ENCODE peak calls at places on chromosomes 2 and 18, in six cellular contexts. A, B, J, I, S and T are unnamed samples.

GRCh38 chr2:43224131-43224570 is 2.3 kb downstream of the ZFP36L2 start:
- DNase-seq in I (peak), B (peak), A (peak), J (peak), S (peak), T (peak)

GRCh38 chr18:58241026-58241679 is 197.1 kb downstream of the NEDD4L start:
- DNase-seq in B (no peak), J (no peak), I (no peak), A (no peak), S (no peak), T (no peak)

GRCh38 chr2:85878719-85879390 is 9.9 kb downstream of the ST3GAL5 start:
- DNase-seq in B (peak), S (no peak), J (no peak), A (no peak), I (no peak), T (no peak)

GRCh38 chr2:59184281-59185020 is 943.3 kb upstream of the FANCL start:
- DNase-seq in S (no peak), B (no peak), I (no peak), A (no peak), J (no peak), T (no peak)

GRCh38 chr2:212723226-212723625 is 184.6 kb upstream of the ERBB4 start:
- DNase-seq in A (no peak), I (no peak), J (peak), S (no peak), B (peak), T (peak)

GRCh38 chr2:28638102-28638501 is 113.5 kb upstream of the PPP1CB start:
- DNase-seq in J (no peak), S (no peak), I (no peak), A (no peak), B (no peak), T (no peak)

GRCh38 chr18:34867520-34867919 is 157.4 kb downstream of the DTNA start:
- DNase-seq in A (no peak), I (no peak), B (no peak), S (peak), J (no peak), T (no peak)

GRCh38 chr2:88345842-88346241 is 106.7 kb downstream of the FOXI3 start:
- DNase-seq in S (no peak), J (no peak), B (no peak), I (no peak), A (no peak), T (no peak)

GRCh38 chr2:112031473-112031872 is 23.6 kb upstream of the TMEM87B start:
- DNase-seq in A (no peak), I (no peak), B (peak), J (no peak), S (peak), T (no peak)

GRCh38 chr2:129778608-129778877 is 200.9 kb upstream of the RAB6C start:
- DNase-seq in S (peak), I (no peak), A (no peak), B (no peak), J (no peak), T (no peak)

GRCh38 chr2:149701241-149701640 is 113.7 kb upstream of the MMADHC start:
- DNase-seq in A (no peak), B (no peak), J (no peak), S (no peak), I (no peak), T (no peak)

GRCh38 chr2:25228848-25229674 is 60.7 kb upstream of the POMC start:
- DNase-seq in S (peak), A (peak), B (peak), I (no peak), J (peak), T (peak)

GRCh38 chr18:9965711-9966624 is 52.2 kb downstream of the VAPA start:
- DNase-seq in S (peak), A (no peak), B (peak), J (peak), I (no peak), T (no peak)

DNA sequence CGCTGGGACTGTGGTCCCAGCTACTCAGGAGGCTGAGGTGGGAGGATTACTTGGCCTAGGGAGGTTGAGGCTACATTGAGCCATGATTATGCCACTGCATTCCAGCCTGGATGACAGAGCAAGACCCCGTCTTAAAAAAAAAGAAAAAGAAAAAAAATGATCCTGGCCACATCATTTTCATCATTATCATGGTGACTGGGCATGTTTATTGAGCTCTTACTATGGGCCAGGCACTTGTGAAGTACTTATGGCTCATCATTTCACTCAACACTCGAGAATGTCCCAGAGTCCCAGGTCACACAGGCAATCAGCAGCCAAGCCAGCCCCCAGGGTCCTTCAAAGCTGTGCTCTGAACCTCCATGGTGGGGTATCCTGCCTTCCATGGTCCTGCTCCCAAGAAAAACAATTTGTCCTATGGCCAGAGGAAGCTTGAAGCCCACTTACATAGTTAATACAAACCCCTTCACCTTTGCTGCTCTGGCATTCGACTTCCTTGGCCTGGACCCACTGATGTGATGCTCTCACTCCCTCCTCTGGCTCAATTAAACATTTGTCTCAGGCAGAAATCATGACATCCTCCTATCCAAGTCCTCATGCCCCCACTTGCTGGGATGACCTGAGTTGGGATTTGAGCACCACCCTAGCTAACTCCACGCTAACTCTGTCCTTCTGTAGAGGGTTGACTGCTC is 3.8 kb upstream of the CNNM4 start:
- DNase-seq in B (no peak), S (no peak), I (no peak), A (no peak), J (no peak), T (no peak)
- TF ChIP-seq CTCF in B (no peak), S (peak), I (no peak), A (no peak), J (no peak), T (no peak)

GRCh38 chr2:68889500-68889899 is 18.3 kb upstream of the BMP10 start:
- DNase-seq in B (peak), I (no peak), A (no peak), J (peak), S (no peak), T (peak)
- TF ChIP-seq CTCF in B (no peak), I (no peak), A (no peak), J (no peak), S (no peak), T (no peak)

GRCh38 chr18:41939326-41939725 is 15.7 kb upstream of the PIK3C3 start:
- DNase-seq in B (peak), A (no peak), I (no peak), S (no peak), J (peak), T (no peak)

GRCh38 chr18:41942254-41942653 is 12.8 kb upstream of the PIK3C3 start:
- DNase-seq in I (no peak), J (no peak), A (no peak), B (no peak), S (no peak), T (no peak)

GRCh38 chr18:41936471-41937134 is 18.4 kb upstream of the PIK3C3 start:
- DNase-seq in A (no peak), J (no peak), I (no peak), B (no peak), S (no peak), T (no peak)

GRCh38 chr18:41940506-41941215 is 14.4 kb upstream of the PIK3C3 start:
- DNase-seq in A (no peak), I (no peak), B (peak), S (peak), J (peak), T (peak)

DNA sequence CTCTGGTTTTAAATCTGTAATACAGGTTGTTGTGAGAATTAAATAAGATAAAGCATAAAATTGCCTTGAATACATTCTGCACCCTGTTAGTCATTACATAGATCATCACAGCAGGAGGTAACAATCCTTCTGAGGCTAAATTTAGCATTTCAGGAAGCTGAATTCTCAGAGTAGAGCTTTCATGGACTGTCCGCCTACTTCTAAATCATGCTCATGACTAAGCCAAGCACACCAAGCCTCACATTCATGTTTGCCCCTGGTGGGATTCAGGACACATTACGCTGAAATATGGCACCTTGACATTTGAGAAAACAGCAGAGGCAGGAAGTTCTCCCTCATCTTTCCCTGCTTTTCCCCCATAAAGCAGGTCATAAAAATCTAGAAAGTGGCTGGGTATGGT is 16.6 kb upstream of the PIK3C3 start:
- DNase-seq in A (no peak), I (no peak), S (no peak), J (peak), B (peak), T (no peak)
- TF ChIP-seq CTCF in A (no peak), I (no peak), S (peak), J (peak), B (peak), T (no peak)

GRCh38 chr2:138475394-138475793 is 26.2 kb upstream of the SPOPL start:
- DNase-seq in I (no peak), S (no peak), A (no peak), B (no peak), J (no peak), T (no peak)
- TF ChIP-seq CTCF in I (no peak), S (no peak), A (no peak), B (no peak), J (no peak), T (no peak)